ENCODE peak calls at places on chromosomes 2 and 18, in six cellular contexts. O is NAMALWA, H is neural crest cell, D is ascending aorta, L is fibroblast of pulmonary artery, P is NB4. V is an unnamed sample.

GRCh38 chr18:61702007-61702406 is 190.8 kb downstream of the RNF152 start:
- DNase-seq in O (no peak), H (no peak), D (no peak), L (peak; percentile 66), P (no peak), V (no peak)

GRCh38 chr2:157460897-157461296 is 17.0 kb upstream of the CYTIP start:
- DNase-seq in O (no peak), H (no peak), D (no peak), L (no peak), P (no peak), V (no peak)

GRCh38 chr18:39521164-39521563 is 1955.6 kb upstream of the CELF4 start:
- DNase-seq in O (no peak), H (no peak), D (no peak), L (no peak), P (no peak), V (no peak)

GRCh38 chr2:130901061-130901460 is 64.3 kb downstream of the ARHGEF4 start:
- DNase-seq in O (no peak), H (no peak), D (no peak), L (no peak), P (no peak), V (no peak)

GRCh38 chr2:201699384-201699783 is 940 bp upstream of the MPP4 start:
- DNase-seq in O (no peak), H (no peak), D (no peak), L (no peak), P (no peak), V (no peak)

GRCh38 chr2:128380061-128380889 is 61.6 kb upstream of the HS6ST1 start:
- DNase-seq in O (no peak), H (no peak), D (no peak), L (no peak), P (no peak), V (no peak)

GRCh38 chr2:165953306-165953654 is 296 bp downstream of the TTC21B start:
- DNase-seq in O (no peak), H (no peak), D (no peak), L (no peak), P (no peak), V (no peak)

GRCh38 chr2:15800489-15801329 is 139.6 kb upstream of the MYCN start:
- DNase-seq in O (no peak), H (no peak), D (no peak), L (no peak), P (peak; percentile 23), V (no peak)

GRCh38 chr2:23904692-23905091 is 22.2 kb downstream of the ATAD2B start:
- DNase-seq in O (no peak), H (no peak), D (no peak), L (peak; percentile 47), P (no peak), V (no peak)

GRCh38 chr2:73870084-73870483 is 22.7 kb upstream of the ACTG2 start:
- DNase-seq in O (no peak), H (no peak), D (peak; percentile 29), L (peak; percentile 94), P (no peak), V (no peak)

GRCh38 chr2:15238028-15238427 is 323.1 kb downstream of the NBAS start:
- DNase-seq in O (no peak), H (no peak), D (no peak), L (no peak), P (peak; percentile 60), V (no peak)

GRCh38 chr2:41896186-41896846 is 151.5 kb upstream of the PKDCC start:
- DNase-seq in O (no peak), H (no peak), D (no peak), L (no peak), P (no peak), V (no peak)